ENCODE peak calls at places on chromosomes 13 and 19, in four cellular contexts. R is CD4-positive, alpha-beta T cell; C is effector CD4-positive, alpha-beta T cell; X is sigmoid colon. P is an unnamed sample.

GRCh38 chr19:22595918-22596341 is 38.2 kb upstream of the ZNF492 start:
- DNase-seq in R (no peak), C (no peak), X (no peak), P (no peak)

GRCh38 chr13:42997381-42997780 is 5.3 kb upstream of the EPSTI1 start:
- DNase-seq in R (no peak), C (no peak), X (no peak), P (no peak)

GRCh38 chr19:28289294-28290063 is 923.5 kb downstream of the UQCRFS1 start:
- DNase-seq in R (no peak), C (no peak), X (no peak), P (no peak)

GRCh38 chr19:47230122-47230920 is 678 bp downstream of the BBC3 start:
- DNase-seq in R (peak), C (peak), X (peak), P (peak)

GRCh38 chr13:113539176-113539575 is 45.4 kb upstream of the TFDP1 start:
- DNase-seq in R (no peak), C (no peak), X (peak), P (peak)

GRCh38 chr19:47729468-47729798 is 15.9 kb upstream of the NOP53 start:
- DNase-seq in R (no peak), C (no peak), X (peak), P (no peak)

GRCh38 chr19:28140201-28140600 is 1072.8 kb downstream of the UQCRFS1 start:
- DNase-seq in R (no peak), C (no peak), X (no peak), P (no peak)

GRCh38 chr19:33477781-33478180 is 43.8 kb downstream of the PEPD start:
- DNase-seq in R (no peak), C (no peak), X (no peak), P (no peak)

GRCh38 chr13:32415019-32415418 is 12.9 kb downstream of the N4BP2L1 start:
- DNase-seq in R (no peak), C (no peak), X (no peak), P (no peak)

GRCh38 chr13:32254416-32254815 is 60.7 kb downstream of the ZAR1L start:
- DNase-seq in R (no peak), C (no peak), X (no peak), P (no peak)

GRCh38 chr13:110254151-110254679 is 52.7 kb downstream of the COL4A1 start:
- DNase-seq in R (no peak), C (no peak), X (no peak), P (no peak)

GRCh38 chr13:59458908-59459579 is 704.7 kb downstream of the DIAPH3 start:
- DNase-seq in R (no peak), C (no peak), X (no peak), P (no peak)

GRCh38 chr19:11256189-11256588 is 6.1 kb downstream of the DOCK6 start:
- DNase-seq in R (no peak), C (no peak), X (peak), P (no peak)

GRCh38 chr19:756232-756631 is 5.3 kb downstream of the MISP start:
- DNase-seq in R (no peak), C (no peak), X (no peak), P (no peak)

GRCh38 chr13:82275644-82276043 is 1606.6 kb downstream of the SLITRK1 start:
- DNase-seq in R (no peak), C (no peak), X (no peak), P (no peak)

GRCh38 chr13:110799246-110800236 is 86.0 kb downstream of the ING1 start:
- DNase-seq in R (no peak), C (no peak), X (no peak), P (no peak)

GRCh38 chr19:15249912-15250634 is 17.8 kb upstream of the EPHX3 start:
- DNase-seq in R (no peak), C (no peak), X (peak), P (no peak)

GRCh38 chr19:53642381-53643099 is 10.7 kb downstream of the DPRX start:
- DNase-seq in R (no peak), C (no peak), X (no peak), P (no peak)

GRCh38 chr19:30880551-30880950 is 468.7 kb downstream of the TSHZ3 start:
- DNase-seq in R (no peak), C (no peak), X (no peak), P (no peak)

GRCh38 chr19:35657904-35658700 is 8.2 kb upstream of the UPK1A start:
- DNase-seq in R (no peak), C (no peak), X (no peak), P (no peak)

GRCh38 chr19:14505488-14506239 is 9.7 kb upstream of the GIPC1 start:
- DNase-seq in R (peak), C (peak), X (no peak), P (no peak)

P was measured in mesenteric fat pad.